ENCODE peak calls at places on chromosomes 2 and 18, in ten cellular contexts. W is right cardiac atrium; H is endodermal cell; X is CD4-positive, CD25-positive, alpha-beta regulatory T cell; T is neuronal stem cell; K is astrocyte; M is WERI-Rb-1; P is lung; B is psoas muscle; F is tibial artery. J is an unnamed sample.

GRCh38 chr2:19349911-19350677 is 8.3 kb downstream of the OSR1 start:
- DNase-seq in W (peak; percentile 86), H (peak; percentile 95), X (peak; percentile 46), T (peak; percentile 59), K (peak; percentile 51), M (peak; percentile 84), P (no peak), B (peak; percentile 76), F (peak; percentile 59), J (no peak)

GRCh38 chr2:20868377-20868776 is 45.5 kb upstream of the LDAH start:
- DNase-seq in W (no peak), H (no peak), X (peak; percentile 86), T (no peak), K (no peak), M (no peak), P (no peak), B (no peak), F (no peak), J (no peak)

GRCh38 chr18:2538844-2539243 is 32.5 kb downstream of the METTL4 start:
- DNase-seq in W (no peak), H (no peak), X (no peak), T (no peak), K (peak; percentile 23), M (no peak), P (no peak), B (no peak), F (no peak), J (no peak)

GRCh38 chr18:21703241-21703820 is 1.2 kb downstream of the ABHD3 start:
- DNase-seq in W (no peak), H (peak; percentile 63), X (no peak), T (peak; percentile 14), K (no peak), M (no peak), P (no peak), B (no peak), F (no peak), J (no peak)

GRCh38 chr2:20504174-20504573 is 57.3 kb downstream of the RHOB start:
- DNase-seq in W (no peak), H (no peak), X (no peak), T (no peak), K (no peak), M (no peak), P (no peak), B (no peak), F (no peak), J (no peak)

GRCh38 chr2:55926246-55926645 is 2.7 kb upstream of the EFEMP1 start:
- DNase-seq in W (no peak), H (peak; percentile 59), X (no peak), T (no peak), K (no peak), M (no peak), P (no peak), B (no peak), F (no peak), J (no peak)

GRCh38 chr2:128577141-128577930 is 258.7 kb upstream of the HS6ST1 start:
- DNase-seq in W (no peak), H (no peak), X (no peak), T (no peak), K (no peak), M (no peak), P (peak; percentile 21), B (no peak), F (no peak), J (no peak)

GRCh38 chr2:26573241-26573925 is 67.8 kb downstream of the CIB4 start:
- DNase-seq in W (no peak), H (no peak), X (no peak), T (no peak), K (no peak), M (no peak), P (no peak), B (no peak), F (no peak), J (no peak)

GRCh38 chr2:54456526-54457325 is 599 bp downstream of the SPTBN1 start:
- DNase-seq in W (peak; percentile 80), H (peak; percentile 79), X (no peak), T (peak; percentile 67), K (peak; percentile 17), M (peak; percentile 52), P (no peak), B (peak; percentile 72), F (no peak), J (no peak)

GRCh38 chr2:229489016-229489415 is 217.9 kb upstream of the PID1 start:
- DNase-seq in W (no peak), H (no peak), X (no peak), T (no peak), K (peak; percentile 96), M (no peak), P (no peak), B (no peak), F (no peak), J (no peak)

GRCh38 chr2:112321375-112322320 is 46.3 kb downstream of the ZC3H6 start:
- DNase-seq in W (no peak), H (no peak), X (no peak), T (no peak), K (peak; percentile 38), M (no peak), P (no peak), B (no peak), F (no peak), J (no peak)

GRCh38 chr2:225814554-225814953 is 415.0 kb downstream of the NYAP2 start:
- DNase-seq in W (no peak), H (no peak), X (no peak), T (no peak), K (no peak), M (no peak), P (no peak), B (no peak), F (no peak), J (no peak)

GRCh38 chr18:31176531-31176930 is 13.9 kb upstream of the DSC1 start:
- DNase-seq in W (no peak), H (no peak), X (no peak), T (no peak), K (peak; percentile 41), M (no peak), P (no peak), B (no peak), F (no peak), J (no peak)

GRCh38 chr2:25479761-25480160 is 138.0 kb upstream of the DNMT3A start:
- DNase-seq in W (no peak), H (no peak), X (no peak), T (no peak), K (no peak), M (no peak), P (no peak), B (no peak), F (no peak), J (no peak)

GRCh38 chr2:63888490-63889402 is 47.0 kb downstream of the UGP2 start:
- DNase-seq in W (peak; percentile 37), H (peak; percentile 82), X (peak; percentile 69), T (peak; percentile 41), K (peak; percentile 8), M (peak; percentile 58), P (no peak), B (peak; percentile 56), F (no peak), J (no peak)

DNA sequence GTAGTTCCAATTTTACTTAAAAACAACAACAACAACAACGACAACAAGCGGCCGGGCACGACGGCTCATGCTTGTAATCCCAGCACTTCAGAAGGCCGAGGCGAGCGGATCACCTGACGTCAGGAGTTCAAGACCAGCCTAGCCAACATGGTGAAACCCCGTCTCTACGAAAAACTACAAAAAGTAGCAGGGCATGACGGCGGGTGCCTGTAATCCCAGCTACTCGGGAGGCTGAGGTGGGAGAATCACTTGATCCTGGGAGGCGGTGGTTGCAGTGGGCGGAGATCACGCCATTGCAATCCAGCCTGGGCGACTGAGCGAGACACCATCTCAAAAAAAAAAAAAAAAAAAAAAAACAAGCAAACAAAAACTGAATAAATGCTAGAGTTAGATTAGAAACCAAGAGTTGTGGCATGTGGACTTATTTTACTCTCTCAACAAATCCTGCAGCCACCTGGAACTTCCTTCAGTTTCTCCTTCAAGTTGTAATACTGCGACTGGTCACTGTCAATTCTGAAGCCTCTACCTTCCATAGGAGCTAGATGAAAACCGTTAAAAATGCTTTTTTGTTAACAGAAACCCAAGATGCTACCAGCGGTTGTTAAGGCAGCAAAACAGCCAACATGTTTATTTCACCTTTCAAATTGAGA is 1.3 kb downstream of the ATP5F1A start:
- DNase-seq in W (no peak), H (peak; percentile 47), X (peak; percentile 9), T (no peak), K (no peak), M (peak; percentile 61), P (no peak), B (no peak), F (no peak), J (no peak)
- H3K27ac ChIP-seq in W (peak overlapping the region; percentile 38), H (no peak overlapping the region), X (peak overlapping the region; percentile 89), T (no peak overlapping the region), K (peak overlapping the region; percentile 83), M (peak overlapping the region; percentile 99), P (peak overlapping the region; percentile 1), B (peak overlapping the region; percentile 91), F (peak overlapping the region; percentile 88), J (no peak overlapping the region)

GRCh38 chr2:68643011-68643873 is at the start of gene PROKR1:
- DNase-seq in W (peak; percentile 69), H (peak; percentile 88), X (peak; percentile 17), T (peak; percentile 69), K (peak; percentile 5), M (peak; percentile 74), P (peak; percentile 31), B (peak; percentile 50), F (peak; percentile 20), J (no peak)
- H3K4me3 ChIP-seq in W (peak within 1 kb of the TSS; percentile 54), H (peak within 1 kb of the TSS; percentile 79), X (no peak within 1 kb of the TSS), T (peak within 1 kb of the TSS; percentile 84), K (peak within 1 kb of the TSS; percentile 41), M (peak within 1 kb of the TSS; percentile 46), P (peak within 1 kb of the TSS; percentile 14), B (peak within 1 kb of the TSS; percentile 64), F (peak within 1 kb of the TSS; percentile 57), J (peak within 1 kb of the TSS; percentile 45)

GRCh38 chr2:227815066-227815465 is 1.4 kb downstream of the CCL20 start:
- DNase-seq in W (no peak), H (no peak), X (no peak), T (no peak), K (no peak), M (no peak), P (no peak), B (no peak), F (no peak), J (no peak)
- H3K27ac ChIP-seq in W (no peak overlapping the region), H (no peak overlapping the region), X (no peak overlapping the region), T (no peak overlapping the region), K (no peak overlapping the region), M (no peak overlapping the region), P (no peak overlapping the region), B (no peak overlapping the region), F (no peak overlapping the region), J (no peak overlapping the region)

DNA sequence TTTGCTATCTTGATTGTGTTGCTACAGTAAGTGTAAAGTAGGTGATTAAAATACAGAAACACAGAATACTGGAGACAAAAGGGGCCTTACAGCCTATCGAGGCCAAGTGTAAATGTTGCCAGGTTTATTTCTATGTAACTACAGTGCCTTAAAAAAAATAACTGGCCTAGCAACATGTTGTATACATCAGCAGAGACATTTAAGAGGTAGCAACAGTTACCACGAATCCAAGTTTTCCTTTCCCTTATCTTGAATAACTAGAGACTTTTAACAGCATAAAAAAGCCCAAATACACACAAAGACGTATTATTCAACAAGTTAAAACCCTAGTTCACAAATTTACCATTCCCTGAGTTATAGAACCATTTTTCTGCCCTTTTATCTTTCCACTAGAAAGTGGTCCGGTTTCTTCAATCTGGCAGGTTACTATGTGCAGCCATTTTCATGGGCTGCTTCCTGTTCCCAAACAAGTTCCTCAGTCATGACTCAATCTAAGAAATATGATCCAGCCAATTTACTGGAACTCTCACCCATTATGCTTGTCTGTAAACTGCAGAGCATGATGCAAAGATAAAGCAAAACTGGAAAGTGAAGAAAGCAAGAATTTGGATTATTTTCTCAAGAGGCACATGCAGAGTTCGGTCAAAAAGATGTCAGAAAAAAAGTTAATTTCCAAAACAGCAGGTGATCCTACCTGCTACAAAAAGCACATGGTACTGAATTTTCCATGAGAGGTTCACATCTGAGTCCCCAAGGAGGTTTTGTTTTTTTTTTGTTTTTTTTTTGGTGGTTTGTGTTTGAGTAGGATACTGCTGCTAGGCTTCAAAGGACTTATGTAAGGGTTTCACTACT is 22.2 kb downstream of the NFE2L2 start:
- DNase-seq in W (no peak), H (no peak), X (no peak), T (no peak), K (peak; percentile 95), M (no peak), P (no peak), B (no peak), F (no peak), J (peak; percentile 82)
- H3K4me3 ChIP-seq in W (peak overlapping the region; percentile 39), H (no peak overlapping the region), X (peak overlapping the region; percentile 54), T (no peak overlapping the region), K (peak overlapping the region; percentile 37), M (no peak overlapping the region), P (no peak overlapping the region), B (peak overlapping the region; percentile 58), F (peak overlapping the region; percentile 16), J (peak overlapping the region; percentile 37)

J was measured in AG04450.